ENCODE peak calls at places on chromosome 21, in four cellular contexts. One of them, this sample, is unnamed.

GRCh38 chr21:39736716-39737115 is 8.3 kb upstream of the IGSF5 start:
- DNase-seq in GM12891: no peak
- DNase-seq in K562: no peak
- DNase-seq in GM12878: no peak
- DNase-seq in this sample: no peak

GRCh38 chr21:26826801-26827200 is 18.4 kb downstream of the ADAMTS1 start:
- DNase-seq in GM12878: no peak
- DNase-seq in K562: no peak
- DNase-seq in GM12891: no peak
- DNase-seq in this sample: no peak

GRCh38 chr21:38841472-38841871 is 35.7 kb downstream of the ETS2 start:
- DNase-seq in GM12878: no peak
- DNase-seq in K562: no peak
- DNase-seq in GM12891: no peak
- DNase-seq in this sample: no peak

GRCh38 chr21:41552254-41552653 is 44.3 kb upstream of the TMPRSS2 start:
- DNase-seq in K562: no peak
- DNase-seq in GM12891: no peak
- DNase-seq in GM12878: no peak
- DNase-seq in this sample: no peak

GRCh38 chr21:35932232-35932911 is 128.0 kb downstream of the SETD4 start:
- DNase-seq in K562: no peak
- DNase-seq in GM12891: peak
- DNase-seq in GM12878: peak
- DNase-seq in this sample: peak

GRCh38 chr21:29613021-29613420 is 314.3 kb downstream of the BACH1 start:
- DNase-seq in GM12891: no peak
- DNase-seq in K562: peak
- DNase-seq in GM12878: no peak
- DNase-seq in this sample: no peak

GRCh38 chr21:39048574-39048973 is 134.7 kb downstream of the PSMG1 start:
- DNase-seq in K562: no peak
- DNase-seq in GM12891: no peak
- DNase-seq in GM12878: no peak
- DNase-seq in this sample: no peak

GRCh38 chr21:32134441-32135159 is 144.2 kb downstream of the MIS18A start:
- DNase-seq in GM12891: no peak
- DNase-seq in GM12878: no peak
- DNase-seq in K562: no peak
- DNase-seq in this sample: no peak

GRCh38 chr21:29305561-29305960 is 6.8 kb downstream of the BACH1 start:
- DNase-seq in K562: no peak
- DNase-seq in GM12891: no peak
- DNase-seq in GM12878: no peak
- DNase-seq in this sample: no peak

GRCh38 chr21:40863839-40864238 is 16.9 kb upstream of the DSCAM start:
- DNase-seq in GM12891: no peak
- DNase-seq in K562: no peak
- DNase-seq in GM12878: no peak
- DNase-seq in this sample: no peak

GRCh38 chr21:31750843-31751242 is 18.9 kb upstream of the SCAF4 start:
- DNase-seq in GM12878: no peak
- DNase-seq in GM12891: no peak
- DNase-seq in K562: peak
- DNase-seq in this sample: no peak

GRCh38 chr21:17003763-17004373 is 509.0 kb upstream of the CXADR start:
- DNase-seq in GM12891: no peak
- DNase-seq in GM12878: no peak
- DNase-seq in K562: no peak
- DNase-seq in this sample: no peak

GRCh38 chr21:34367320-34367935 is 3.6 kb downstream of the KCNE2 start:
- DNase-seq in GM12878: no peak
- DNase-seq in GM12891: no peak
- DNase-seq in K562: peak
- DNase-seq in this sample: peak

GRCh38 chr21:31552826-31553225 is 106.7 kb upstream of the SOD1 start:
- DNase-seq in GM12891: no peak
- DNase-seq in GM12878: no peak
- DNase-seq in K562: no peak
- DNase-seq in this sample: no peak

GRCh38 chr21:34191876-34192275 is 118.5 kb downstream of the MRPS6 start:
- DNase-seq in GM12891: no peak
- DNase-seq in K562: no peak
- DNase-seq in GM12878: no peak
- DNase-seq in this sample: no peak

GRCh38 chr21:22993822-22994574 is 1995.8 kb downstream of the NCAM2 start:
- DNase-seq in K562: no peak
- DNase-seq in GM12878: no peak
- DNase-seq in GM12891: no peak
- DNase-seq in this sample: no peak

GRCh38 chr21:42019706-42020105 is 9.5 kb upstream of the ZBTB21 start:
- DNase-seq in GM12878: no peak
- DNase-seq in GM12891: no peak
- DNase-seq in K562: no peak
- DNase-seq in this sample: no peak

GRCh38 chr21:28447453-28447852 is 545.2 kb downstream of the LTN1 start:
- DNase-seq in GM12878: no peak
- DNase-seq in K562: no peak
- DNase-seq in GM12891: no peak
- DNase-seq in this sample: no peak

GRCh38 chr21:17539323-17539722 is 26.5 kb downstream of the CXADR start:
- DNase-seq in GM12891: no peak
- DNase-seq in K562: no peak
- DNase-seq in GM12878: no peak
- DNase-seq in this sample: no peak

GRCh38 chr21:28832013-28832714 is 160.5 kb downstream of the LTN1 start:
- DNase-seq in GM12891: no peak
- DNase-seq in K562: peak
- DNase-seq in GM12878: no peak
- DNase-seq in this sample: no peak

GRCh38 chr21:25956993-25957714 is 213.4 kb downstream of the APP start:
- DNase-seq in GM12878: no peak
- DNase-seq in GM12891: no peak
- DNase-seq in K562: no peak
- DNase-seq in this sample: no peak

GRCh38 chr21:31660134-31660565 is 657 bp downstream of the SOD1 start:
- DNase-seq in K562: no peak
- DNase-seq in GM12891: no peak
- DNase-seq in GM12878: no peak
- DNase-seq in this sample: no peak

GRCh38 chr21:17512245-17513213 is at the start of gene CXADR:
- DNase-seq in GM12878: no peak
- DNase-seq in K562: peak
- DNase-seq in GM12891: peak
- DNase-seq in this sample: no peak

GRCh38 chr21:20968391-20968790 is 29.8 kb upstream of the NCAM2 start:
- DNase-seq in GM12878: no peak
- DNase-seq in GM12891: no peak
- DNase-seq in K562: no peak
- DNase-seq in this sample: no peak

GRCh38 chr21:34950980-34951379 is 98.1 kb downstream of the RUNX1 start:
- DNase-seq in K562: peak
- DNase-seq in GM12878: no peak
- DNase-seq in GM12891: no peak
- DNase-seq in this sample: no peak

GRCh38 chr21:38752051-38752505 is 53.7 kb upstream of the ETS2 start:
- DNase-seq in K562: no peak
- DNase-seq in GM12878: no peak
- DNase-seq in GM12891: no peak
- DNase-seq in this sample: no peak

GRCh38 chr21:28750565-28750964 is 242.1 kb downstream of the LTN1 start:
- DNase-seq in GM12891: no peak
- DNase-seq in GM12878: no peak
- DNase-seq in K562: no peak
- DNase-seq in this sample: no peak

GRCh38 chr21:35609263-35609662 is 451.1 kb downstream of the SETD4 start:
- DNase-seq in K562: no peak
- DNase-seq in GM12878: no peak
- DNase-seq in GM12891: no peak
- DNase-seq in this sample: no peak

GRCh38 chr21:33245289-33245918 is 15.7 kb downstream of the IFNAR2 start:
- DNase-seq in GM12891: no peak
- DNase-seq in K562: no peak
- DNase-seq in GM12878: no peak
- DNase-seq in this sample: no peak

GRCh38 chr21:25836396-25836795 is 101.6 kb downstream of the GABPA start:
- DNase-seq in GM12878: no peak
- DNase-seq in GM12891: no peak
- DNase-seq in K562: no peak
- DNase-seq in this sample: no peak

DNA sequence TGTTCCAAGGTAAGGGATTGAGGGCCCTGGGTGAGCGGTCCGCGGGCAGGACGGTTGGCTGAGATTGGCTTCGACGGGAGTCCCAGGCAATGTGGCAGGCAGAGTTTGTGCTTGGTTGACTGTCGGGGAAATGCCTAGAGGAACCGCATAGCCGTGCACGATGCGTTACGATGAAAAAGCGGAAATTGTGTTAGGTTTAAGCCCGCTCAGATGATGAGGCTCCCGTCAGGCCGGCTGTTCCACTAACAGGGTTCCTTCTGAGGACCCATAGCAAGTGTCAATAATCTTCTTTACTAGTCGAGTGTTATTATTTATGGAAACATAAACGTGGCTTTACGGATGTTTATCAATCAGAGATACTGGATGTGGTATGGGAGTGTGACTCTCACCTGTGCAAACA is 117.8 kb upstream of the COL6A1 start:
- DNase-seq in K562: no peak
- DNase-seq in GM12891: no peak
- DNase-seq in GM12878: no peak
- DNase-seq in this sample: no peak
- TF ChIP-seq SPI1 in K562: no peak
- TF ChIP-seq SPI1 in GM12891: no peak
- TF ChIP-seq SPI1 in GM12878: no peak
- TF ChIP-seq SPI1 in this sample: no peak

GRCh38 chr21:43189936-43190335 is 21.1 kb downstream of the CRYAA start:
- DNase-seq in K562: no peak
- DNase-seq in GM12891: no peak
- DNase-seq in GM12878: no peak
- DNase-seq in this sample: no peak

GRCh38 chr21:43190544-43191340 is 21.9 kb downstream of the CRYAA start:
- DNase-seq in GM12891: no peak
- DNase-seq in K562: no peak
- DNase-seq in GM12878: no peak
- DNase-seq in this sample: no peak

GRCh38 chr21:43187715-43188114 is 18.9 kb downstream of the CRYAA start:
- DNase-seq in GM12891: no peak
- DNase-seq in GM12878: no peak
- DNase-seq in K562: no peak
- DNase-seq in this sample: no peak

GRCh38 chr21:43188181-43188580 is 19.4 kb downstream of the CRYAA start:
- DNase-seq in K562: no peak
- DNase-seq in GM12878: no peak
- DNase-seq in GM12891: no peak
- DNase-seq in this sample: no peak

GRCh38 chr21:43188712-43189151 is 19.9 kb downstream of the CRYAA start:
- DNase-seq in GM12878: no peak
- DNase-seq in GM12891: no peak
- DNase-seq in K562: no peak
- DNase-seq in this sample: no peak
- TF ChIP-seq SPI1 in GM12878: no peak
- TF ChIP-seq SPI1 in GM12891: no peak
- TF ChIP-seq SPI1 in K562: no peak
- TF ChIP-seq SPI1 in this sample: no peak

DNA sequence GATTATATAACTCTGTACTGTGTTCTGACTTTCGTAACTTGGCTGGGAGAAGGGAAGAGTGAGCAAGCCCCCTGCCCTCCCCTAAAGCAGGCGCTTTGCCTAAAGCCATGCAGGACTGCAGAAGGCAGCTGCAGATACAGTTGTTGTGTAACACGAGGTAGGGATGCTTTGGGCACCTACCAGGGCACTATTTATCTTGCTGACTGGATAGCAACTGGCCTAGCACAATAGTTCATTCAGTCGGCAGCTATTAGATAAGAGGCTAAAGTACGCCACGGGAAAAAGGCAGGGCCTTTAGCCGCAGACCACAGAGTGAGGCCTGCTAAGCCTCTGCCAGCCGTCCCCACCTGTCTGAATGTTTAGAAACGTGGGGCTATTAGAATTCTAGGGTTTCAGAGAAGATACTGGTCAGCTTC is 80.9 kb downstream of the TTC3 start:
- DNase-seq in GM12891: no peak
- DNase-seq in GM12878: no peak
- DNase-seq in K562: no peak
- DNase-seq in this sample: no peak
- TF ChIP-seq SPI1 in GM12891: no peak
- TF ChIP-seq SPI1 in GM12878: no peak
- TF ChIP-seq SPI1 in K562: no peak
- TF ChIP-seq SPI1 in this sample: no peak

GRCh38 chr21:45996311-45997204 is 15.0 kb downstream of the COL6A1 start:
- DNase-seq in GM12878: no peak
- DNase-seq in GM12891: no peak
- DNase-seq in K562: no peak
- DNase-seq in this sample: no peak
- TF ChIP-seq SPI1 in GM12878: no peak
- TF ChIP-seq SPI1 in GM12891: no peak
- TF ChIP-seq SPI1 in K562: no peak
- TF ChIP-seq SPI1 in this sample: no peak

GRCh38 chr21:45538381-45539045 is 3.7 kb downstream of the SLC19A1 start:
- DNase-seq in K562: no peak
- DNase-seq in GM12878: no peak
- DNase-seq in GM12891: no peak
- DNase-seq in this sample: no peak
- TF ChIP-seq SPI1 in K562: no peak
- TF ChIP-seq SPI1 in GM12878: no peak
- TF ChIP-seq SPI1 in GM12891: no peak
- TF ChIP-seq SPI1 in this sample: no peak

GRCh38 chr21:46434322-46434958 is 24.3 kb upstream of the DIP2A start:
- DNase-seq in GM12878: no peak
- DNase-seq in K562: no peak
- DNase-seq in GM12891: no peak
- DNase-seq in this sample: no peak
- TF ChIP-seq SPI1 in GM12878: no peak
- TF ChIP-seq SPI1 in K562: no peak
- TF ChIP-seq SPI1 in GM12891: no peak
- TF ChIP-seq SPI1 in this sample: no peak

DNA sequence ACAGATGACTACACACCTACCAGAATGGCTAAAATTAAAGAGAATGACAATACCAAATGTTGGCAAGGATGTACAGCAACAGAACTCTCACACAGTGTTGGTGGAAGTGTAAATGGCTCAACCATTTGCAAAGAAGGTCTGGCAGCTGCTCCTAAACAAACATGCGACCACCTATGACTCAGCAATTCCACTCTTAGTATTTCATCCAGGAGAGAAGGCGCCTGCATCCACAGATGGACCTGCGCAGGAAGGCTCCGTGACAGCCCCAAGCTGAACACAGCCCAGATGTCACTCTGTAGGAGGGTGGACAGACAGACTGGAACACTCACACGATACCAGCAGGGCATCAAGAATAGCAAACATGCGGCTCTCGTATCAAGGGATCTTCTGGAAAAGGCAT is 6.7 kb downstream of the PTTG1IP start:
- DNase-seq in GM12878: no peak
- DNase-seq in GM12891: no peak
- DNase-seq in K562: no peak
- DNase-seq in this sample: no peak
- TF ChIP-seq SPI1 in GM12878: no peak
- TF ChIP-seq SPI1 in GM12891: no peak
- TF ChIP-seq SPI1 in K562: no peak
- TF ChIP-seq SPI1 in this sample: no peak

This sample was measured in HL-60.